ENCODE peak calls at places on chromosomes 3 and 15, in four cellular contexts. One of them, this sample, is unnamed.

GRCh38 chr3:42061711-42062408 is 29.3 kb upstream of the TRAK1 start:
- DNase-seq in uterus: peak
- DNase-seq in fibroblast of lung: peak
- DNase-seq in heart right ventricle: peak
- DNase-seq in this sample: no peak

GRCh38 chr15:74386496-74387140 is 19.2 kb upstream of the CYP11A1 start:
- DNase-seq in uterus: no peak
- DNase-seq in fibroblast of lung: no peak
- DNase-seq in heart right ventricle: no peak
- DNase-seq in this sample: no peak

GRCh38 chr3:184238246-184238818 is 8.9 kb downstream of the VWA5B2 start:
- DNase-seq in uterus: no peak
- DNase-seq in fibroblast of lung: no peak
- DNase-seq in heart right ventricle: no peak
- DNase-seq in this sample: no peak

GRCh38 chr3:172707967-172708366 is 2.9 kb downstream of the NCEH1 start:
- DNase-seq in uterus: no peak
- DNase-seq in fibroblast of lung: peak
- DNase-seq in heart right ventricle: no peak
- DNase-seq in this sample: no peak

GRCh38 chr3:170714151-170714550 is 128.3 kb upstream of the SLC7A14 start:
- DNase-seq in uterus: no peak
- DNase-seq in fibroblast of lung: peak
- DNase-seq in heart right ventricle: no peak
- DNase-seq in this sample: no peak

GRCh38 chr3:141656771-141657170 is 81.3 kb upstream of the RNF7 start:
- DNase-seq in uterus: no peak
- DNase-seq in fibroblast of lung: peak
- DNase-seq in heart right ventricle: no peak
- DNase-seq in this sample: no peak

GRCh38 chr15:69853572-69853971 is 244.1 kb downstream of the TLE3 start:
- DNase-seq in uterus: no peak
- DNase-seq in fibroblast of lung: peak
- DNase-seq in heart right ventricle: no peak
- DNase-seq in this sample: no peak

GRCh38 chr15:39075311-39075710 is 505.6 kb upstream of the THBS1 start:
- DNase-seq in uterus: no peak
- DNase-seq in fibroblast of lung: peak
- DNase-seq in heart right ventricle: no peak
- DNase-seq in this sample: no peak

GRCh38 chr15:61228025-61228901 is 839 bp downstream of the RORA start:
- DNase-seq in uterus: peak
- DNase-seq in fibroblast of lung: peak
- DNase-seq in heart right ventricle: peak
- DNase-seq in this sample: no peak

GRCh38 chr3:188631291-188632010 is 477.5 kb downstream of the LPP start:
- DNase-seq in uterus: no peak
- DNase-seq in fibroblast of lung: peak
- DNase-seq in heart right ventricle: no peak
- DNase-seq in this sample: no peak

GRCh38 chr3:14869877-14870563 is 51.3 kb downstream of the FGD5 start:
- DNase-seq in uterus: no peak
- DNase-seq in fibroblast of lung: no peak
- DNase-seq in heart right ventricle: no peak
- DNase-seq in this sample: no peak

GRCh38 chr15:88981244-88982215 is 68.4 kb upstream of the MFGE8 start:
- DNase-seq in uterus: no peak
- DNase-seq in fibroblast of lung: peak
- DNase-seq in heart right ventricle: no peak
- DNase-seq in this sample: no peak

GRCh38 chr3:118960876-118961275 is 73.8 kb downstream of the IGSF11 start:
- DNase-seq in uterus: no peak
- DNase-seq in fibroblast of lung: peak
- DNase-seq in heart right ventricle: no peak
- DNase-seq in this sample: no peak

GRCh38 chr3:152879130-152879789 is 44.3 kb downstream of the P2RY1 start:
- DNase-seq in uterus: no peak
- DNase-seq in fibroblast of lung: no peak
- DNase-seq in heart right ventricle: no peak
- DNase-seq in this sample: peak

GRCh38 chr3:194884649-194885315 is 199.1 kb downstream of the FAM43A start:
- DNase-seq in uterus: no peak
- DNase-seq in fibroblast of lung: no peak
- DNase-seq in heart right ventricle: no peak
- DNase-seq in this sample: no peak

GRCh38 chr15:70902105-70902504 is 9.5 kb downstream of the LRRC49 start:
- DNase-seq in uterus: no peak
- DNase-seq in fibroblast of lung: peak
- DNase-seq in heart right ventricle: no peak
- DNase-seq in this sample: no peak

GRCh38 chr15:70722266-70723123 is 40.9 kb downstream of the UACA start:
- DNase-seq in uterus: no peak
- DNase-seq in fibroblast of lung: peak
- DNase-seq in heart right ventricle: no peak
- DNase-seq in this sample: peak

GRCh38 chr15:71366926-71367325 is 251.7 kb downstream of the THSD4 start:
- DNase-seq in uterus: no peak
- DNase-seq in fibroblast of lung: no peak
- DNase-seq in heart right ventricle: no peak
- DNase-seq in this sample: no peak

GRCh38 chr3:116444099-116444700 is 1.1 kb downstream of the LSAMP start:
- DNase-seq in uterus: no peak
- DNase-seq in fibroblast of lung: peak
- DNase-seq in heart right ventricle: no peak
- DNase-seq in this sample: no peak

GRCh38 chr15:79053894-79054293 is 36.7 kb downstream of the RASGRF1 start:
- DNase-seq in uterus: no peak
- DNase-seq in fibroblast of lung: no peak
- DNase-seq in heart right ventricle: no peak
- DNase-seq in this sample: no peak

GRCh38 chr3:49998326-49998725 is 58.4 kb downstream of the RBM6 start:
- DNase-seq in uterus: no peak
- DNase-seq in fibroblast of lung: peak
- DNase-seq in heart right ventricle: no peak
- DNase-seq in this sample: no peak

GRCh38 chr3:98980915-98981596 is 79.6 kb upstream of the DCBLD2 start:
- DNase-seq in uterus: no peak
- DNase-seq in fibroblast of lung: peak
- DNase-seq in heart right ventricle: no peak
- DNase-seq in this sample: peak

GRCh38 chr15:81263477-81263876 is 60.5 kb downstream of the STARD5 start:
- DNase-seq in uterus: no peak
- DNase-seq in fibroblast of lung: no peak
- DNase-seq in heart right ventricle: no peak
- DNase-seq in this sample: no peak

GRCh38 chr3:56923546-56924224 is 121.9 kb upstream of the ARHGEF3 start:
- DNase-seq in uterus: peak
- DNase-seq in fibroblast of lung: peak
- DNase-seq in heart right ventricle: no peak
- DNase-seq in this sample: no peak

GRCh38 chr15:89400997-89401590 is 66.5 kb upstream of the POLG start:
- DNase-seq in uterus: no peak
- DNase-seq in fibroblast of lung: no peak
- DNase-seq in heart right ventricle: no peak
- DNase-seq in this sample: no peak

GRCh38 chr3:55609230-55610100 is 122.4 kb upstream of the WNT5A start:
- DNase-seq in uterus: no peak
- DNase-seq in fibroblast of lung: no peak
- DNase-seq in heart right ventricle: no peak
- DNase-seq in this sample: no peak
- TF ChIP-seq CTCF in uterus: no peak
- TF ChIP-seq CTCF in fibroblast of lung: no peak
- TF ChIP-seq CTCF in heart right ventricle: no peak
- TF ChIP-seq CTCF in this sample: peak

GRCh38 chr3:9781978-9782575 is 10.2 kb downstream of the TADA3 start:
- DNase-seq in uterus: no peak
- DNase-seq in fibroblast of lung: no peak
- DNase-seq in heart right ventricle: no peak
- DNase-seq in this sample: no peak

GRCh38 chr3:9783954-9784353 is 8.3 kb downstream of the TADA3 start:
- DNase-seq in uterus: no peak
- DNase-seq in fibroblast of lung: no peak
- DNase-seq in heart right ventricle: no peak
- DNase-seq in this sample: no peak

GRCh38 chr3:9781551-9781950 is 10.7 kb downstream of the TADA3 start:
- DNase-seq in uterus: no peak
- DNase-seq in fibroblast of lung: no peak
- DNase-seq in heart right ventricle: no peak
- DNase-seq in this sample: no peak

GRCh38 chr3:9780920-9781319 is 11.2 kb upstream of the CAMK1 start:
- DNase-seq in uterus: no peak
- DNase-seq in fibroblast of lung: no peak
- DNase-seq in heart right ventricle: no peak
- DNase-seq in this sample: no peak

DNA sequence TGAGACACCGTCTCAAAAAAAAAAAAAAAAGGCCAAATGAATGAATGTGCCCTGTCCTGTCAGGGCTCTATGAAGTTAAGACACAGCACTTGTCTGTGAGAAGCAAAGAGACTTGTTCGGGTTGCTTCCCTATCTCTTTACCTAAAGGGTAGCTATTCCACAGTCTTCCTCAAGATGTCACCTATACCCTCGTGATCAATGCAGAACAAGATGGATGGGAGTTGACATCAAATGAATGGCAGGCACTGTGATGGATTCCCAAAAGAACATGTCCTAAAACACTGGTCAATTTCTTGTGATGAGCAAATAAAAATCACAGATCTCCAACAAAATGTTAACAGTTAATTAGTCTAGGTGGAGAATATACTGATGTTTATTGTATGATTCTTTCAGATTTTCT is 9.5 kb downstream of the TADA3 start:
- DNase-seq in uterus: no peak
- DNase-seq in fibroblast of lung: no peak
- DNase-seq in heart right ventricle: no peak
- DNase-seq in this sample: no peak
- TF ChIP-seq CTCF in uterus: no peak
- TF ChIP-seq CTCF in fibroblast of lung: no peak
- TF ChIP-seq CTCF in heart right ventricle: no peak
- TF ChIP-seq CTCF in this sample: peak

GRCh38 chr3:182490601-182491485 is 302.5 kb upstream of the ATP11B start:
- DNase-seq in uterus: no peak
- DNase-seq in fibroblast of lung: peak
- DNase-seq in heart right ventricle: no peak
- DNase-seq in this sample: peak
- TF ChIP-seq CTCF in uterus: no peak
- TF ChIP-seq CTCF in fibroblast of lung: no peak
- TF ChIP-seq CTCF in heart right ventricle: no peak
- TF ChIP-seq CTCF in this sample: peak

GRCh38 chr15:98647774-98648653 is at the start of gene IGF1R:
- DNase-seq in uterus: peak
- DNase-seq in fibroblast of lung: peak
- DNase-seq in heart right ventricle: peak
- DNase-seq in this sample: peak

GRCh38 chr15:98648654-98649537 is 557 bp downstream of the IGF1R start:
- DNase-seq in uterus: peak
- DNase-seq in fibroblast of lung: peak
- DNase-seq in heart right ventricle: peak
- DNase-seq in this sample: peak

GRCh38 chr15:98649621-98649995 is 1.3 kb downstream of the IGF1R start:
- DNase-seq in uterus: peak
- DNase-seq in fibroblast of lung: peak
- DNase-seq in heart right ventricle: peak
- DNase-seq in this sample: peak

GRCh38 chr15:98646546-98647025 is 1.8 kb upstream of the IGF1R start:
- DNase-seq in uterus: no peak
- DNase-seq in fibroblast of lung: no peak
- DNase-seq in heart right ventricle: no peak
- DNase-seq in this sample: no peak

DNA sequence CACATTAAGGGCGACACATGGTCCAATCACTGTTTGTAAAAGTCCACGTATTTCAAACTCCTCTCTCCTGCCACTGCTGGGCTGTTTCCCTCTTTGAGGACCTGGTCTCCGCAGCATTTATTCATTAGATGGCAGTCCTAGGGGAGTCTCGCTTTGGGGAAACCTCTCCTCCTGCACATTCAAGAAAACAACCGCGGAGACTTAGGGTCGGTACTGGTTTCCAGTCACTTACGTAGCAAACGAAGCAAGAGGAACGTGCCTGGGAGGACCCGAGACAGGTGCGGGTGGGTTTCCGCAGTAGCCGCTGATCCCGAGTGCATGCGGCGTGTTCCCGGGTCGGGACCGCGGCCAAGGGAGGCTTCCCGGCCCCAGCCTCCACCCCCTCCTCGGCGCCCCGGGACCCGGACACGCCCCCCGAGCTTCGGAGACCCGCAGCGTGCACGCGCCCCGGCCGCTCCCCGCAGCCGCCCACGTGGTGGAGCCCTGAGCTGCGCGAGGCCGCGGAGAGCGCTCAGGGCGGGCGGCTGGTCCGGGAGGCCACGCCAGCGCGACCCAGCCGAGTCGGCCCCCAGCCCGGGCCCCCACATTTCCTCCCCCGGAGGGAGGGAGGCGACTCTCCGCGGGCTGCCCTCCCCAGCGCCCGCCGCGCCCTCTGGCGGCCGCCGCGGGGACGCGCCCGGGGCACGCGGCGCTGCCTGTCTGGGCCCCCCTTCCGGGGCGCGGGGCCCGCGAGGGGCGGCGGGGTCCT is 1.1 kb upstream of the IGF1R start:
- DNase-seq in uterus: peak
- DNase-seq in fibroblast of lung: peak
- DNase-seq in heart right ventricle: peak
- DNase-seq in this sample: peak
- TF ChIP-seq CTCF in uterus: no peak
- TF ChIP-seq CTCF in fibroblast of lung: peak
- TF ChIP-seq CTCF in heart right ventricle: peak
- TF ChIP-seq CTCF in this sample: peak

DNA sequence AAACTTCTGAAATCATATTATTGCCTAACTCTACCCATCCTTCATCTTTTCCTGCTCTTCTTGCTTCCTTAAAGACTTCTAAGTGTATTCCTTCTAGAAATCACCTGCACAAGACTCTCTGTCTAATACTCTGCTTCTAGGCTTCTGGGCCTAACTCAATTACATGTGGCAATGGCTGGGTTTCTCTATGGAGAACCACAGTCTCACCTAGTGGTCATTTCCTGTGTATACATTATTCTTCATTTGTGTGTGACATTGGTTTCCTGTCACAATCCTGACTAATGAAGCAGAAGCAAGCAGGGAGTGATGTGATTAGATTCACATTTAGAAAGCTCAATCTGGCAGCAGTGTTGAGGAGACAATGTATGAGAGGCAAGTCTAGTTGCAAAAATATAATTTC is 16.9 kb upstream of the CLDN1 start:
- DNase-seq in uterus: no peak
- DNase-seq in fibroblast of lung: peak
- DNase-seq in heart right ventricle: no peak
- DNase-seq in this sample: peak
- TF ChIP-seq CTCF in uterus: no peak
- TF ChIP-seq CTCF in fibroblast of lung: no peak
- TF ChIP-seq CTCF in heart right ventricle: no peak
- TF ChIP-seq CTCF in this sample: no peak

DNA sequence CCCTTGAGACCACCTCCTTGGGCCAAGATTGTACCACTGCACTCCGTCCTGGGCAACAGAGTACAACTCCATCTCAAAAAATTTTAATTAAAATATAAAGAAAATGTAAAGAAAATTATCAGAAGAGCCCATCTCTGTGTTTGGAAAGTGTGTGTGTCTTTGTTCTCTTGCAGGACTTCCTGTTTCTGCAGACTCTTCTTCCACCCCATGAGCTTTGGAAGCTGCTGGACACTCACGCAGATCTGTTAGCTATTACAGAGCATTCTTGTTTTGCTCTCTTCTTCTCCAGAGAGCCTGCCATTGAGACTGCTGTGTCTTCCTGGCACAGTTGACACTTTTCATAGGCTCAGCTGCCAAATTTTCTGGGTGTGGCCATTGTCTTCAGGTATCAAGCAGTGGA is 6.1 kb upstream of the CCR8 start:
- DNase-seq in uterus: no peak
- DNase-seq in fibroblast of lung: no peak
- DNase-seq in heart right ventricle: no peak
- DNase-seq in this sample: no peak
- TF ChIP-seq CTCF in uterus: no peak
- TF ChIP-seq CTCF in fibroblast of lung: no peak
- TF ChIP-seq CTCF in heart right ventricle: no peak
- TF ChIP-seq CTCF in this sample: no peak

This sample was measured in GM12865.